ENCODE peak calls at places on chromosomes 3 and 15, in seven cellular contexts. O is lower leg skin; U is right lobe of liver; N is uterus; Q is psoas muscle; C is thoracic aorta; V is naive thymus-derived CD4-positive, alpha-beta T cell. M is an unnamed sample.

GRCh38 chr15:41429003-41429890 is 12.4 kb downstream of the RTF1 start:
- DNase-seq in O (no peak), U (no peak), N (no peak), Q (no peak), C (no peak), V (no peak), M (no peak)

GRCh38 chr3:32488609-32489008 is 14.0 kb downstream of the CMTM6 start:
- DNase-seq in O (no peak), U (no peak), N (no peak), Q (no peak), C (no peak), V (no peak), M (no peak)

GRCh38 chr3:11530153-11530721 is 113.5 kb downstream of the VGLL4 start:
- DNase-seq in O (no peak), U (no peak), N (no peak), Q (no peak), C (no peak), V (no peak), M (peak)

GRCh38 chr3:51024121-51024520 is 349.4 kb downstream of the DOCK3 start:
- DNase-seq in O (no peak), U (no peak), N (no peak), Q (no peak), C (no peak), V (no peak), M (no peak)

GRCh38 chr15:96234109-96234892 is 96.2 kb upstream of the NR2F2 start:
- DNase-seq in O (no peak), U (no peak), N (peak), Q (no peak), C (no peak), V (no peak), M (peak)

GRCh38 chr3:122497425-122497824 is 17.3 kb downstream of the KPNA1 start:
- DNase-seq in O (no peak), U (no peak), N (no peak), Q (no peak), C (no peak), V (peak), M (peak)

GRCh38 chr15:25773248-25773647 is 89.9 kb downstream of the ATP10A start:
- DNase-seq in O (peak), U (no peak), N (no peak), Q (no peak), C (no peak), V (no peak), M (no peak)

GRCh38 chr3:47323431-47324277 is 40.9 kb downstream of the KLHL18 start:
- DNase-seq in O (no peak), U (no peak), N (no peak), Q (no peak), C (no peak), V (no peak), M (peak)

GRCh38 chr15:60932051-60932915 is 296.8 kb downstream of the RORA start:
- DNase-seq in O (peak), U (no peak), N (no peak), Q (peak), C (peak), V (peak), M (peak)

GRCh38 chr15:23648920-23649515 is 1.4 kb upstream of the MAGEL2 start:
- DNase-seq in O (no peak), U (no peak), N (no peak), Q (peak), C (no peak), V (no peak), M (peak)

GRCh38 chr3:195151866-195152526 is 119.0 kb downstream of the XXYLT1 start:
- DNase-seq in O (no peak), U (no peak), N (no peak), Q (no peak), C (no peak), V (no peak), M (peak)

GRCh38 chr3:195148553-195148952 is 122.4 kb downstream of the XXYLT1 start:
- DNase-seq in O (no peak), U (no peak), N (no peak), Q (no peak), C (no peak), V (no peak), M (no peak)

GRCh38 chr3:195149292-195149691 is 121.7 kb downstream of the XXYLT1 start:
- DNase-seq in O (no peak), U (no peak), N (no peak), Q (no peak), C (no peak), V (no peak), M (no peak)

GRCh38 chr3:195151402-195151801 is 119.6 kb downstream of the XXYLT1 start:
- DNase-seq in O (no peak), U (no peak), N (no peak), Q (no peak), C (no peak), V (no peak), M (no peak)

DNA sequence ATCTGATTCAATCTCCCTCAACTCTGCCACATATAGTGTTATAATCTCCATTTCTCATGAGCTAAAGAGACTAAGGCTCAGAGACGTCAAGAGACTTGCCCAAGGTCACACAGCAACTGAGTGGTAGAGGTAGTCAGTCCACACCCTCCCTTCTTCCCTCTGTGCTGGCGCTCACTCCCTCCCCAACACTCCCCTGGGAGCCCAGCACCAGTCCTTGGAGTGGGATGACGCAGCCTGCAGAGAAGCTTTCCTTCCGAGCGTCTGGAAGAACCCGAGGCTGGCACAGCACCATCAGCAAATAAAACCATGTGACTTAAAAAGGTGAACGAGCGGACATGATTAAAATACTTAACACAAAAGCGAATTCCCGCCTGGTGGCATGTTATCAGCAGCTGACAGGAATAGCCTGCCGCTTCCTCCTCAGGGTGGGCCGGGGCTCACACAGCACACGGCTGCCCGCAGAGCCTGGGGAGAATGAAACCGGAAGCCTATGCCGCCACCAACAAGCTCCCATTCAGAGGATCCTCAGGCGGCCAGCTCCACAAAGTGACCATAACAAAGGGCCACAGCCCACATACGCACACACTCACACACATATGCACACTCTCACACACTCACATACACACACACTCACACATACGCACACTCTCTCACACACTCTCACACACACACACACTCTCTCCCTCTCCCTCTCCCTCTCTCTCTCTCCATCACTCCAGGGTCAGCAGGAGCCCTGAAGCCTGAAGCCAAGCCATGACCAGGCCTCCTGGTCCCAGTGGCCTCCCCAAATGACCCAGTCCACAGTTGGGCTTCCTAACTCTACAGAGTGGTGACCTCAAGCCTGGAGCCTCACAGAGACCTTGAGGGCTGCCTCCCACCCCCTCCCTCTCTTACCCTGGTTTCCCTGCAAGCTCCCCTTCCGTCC is 120.5 kb downstream of the XXYLT1 start:
- DNase-seq in O (peak), U (peak), N (peak), Q (peak), C (peak), V (no peak), M (peak)
- H3K4me3 ChIP-seq in O (no peak), U (peak), N (peak), Q (peak), C (peak), V (peak), M (no peak)

GRCh38 chr15:89576417-89576773 is 1.1 kb downstream of the TICRR start:
- DNase-seq in O (no peak), U (no peak), N (no peak), Q (no peak), C (no peak), V (no peak), M (peak)

GRCh38 chr15:89578146-89578545 is 2.9 kb downstream of the TICRR start:
- DNase-seq in O (no peak), U (no peak), N (no peak), Q (no peak), C (no peak), V (no peak), M (no peak)

GRCh38 chr15:89575656-89576416 is 567 bp downstream of the TICRR start:
- DNase-seq in O (no peak), U (no peak), N (no peak), Q (no peak), C (no peak), V (peak), M (peak)

GRCh38 chr15:89575146-89575655 is at the start of gene TICRR:
- DNase-seq in O (peak), U (peak), N (peak), Q (peak), C (peak), V (peak), M (peak)

GRCh38 chr15:89577776-89578115 is 2.5 kb downstream of the TICRR start:
- DNase-seq in O (no peak), U (no peak), N (no peak), Q (no peak), C (no peak), V (no peak), M (no peak)
- H3K4me3 ChIP-seq in O (no peak), U (no peak), N (no peak), Q (no peak), C (no peak), V (no peak), M (peak)

DNA sequence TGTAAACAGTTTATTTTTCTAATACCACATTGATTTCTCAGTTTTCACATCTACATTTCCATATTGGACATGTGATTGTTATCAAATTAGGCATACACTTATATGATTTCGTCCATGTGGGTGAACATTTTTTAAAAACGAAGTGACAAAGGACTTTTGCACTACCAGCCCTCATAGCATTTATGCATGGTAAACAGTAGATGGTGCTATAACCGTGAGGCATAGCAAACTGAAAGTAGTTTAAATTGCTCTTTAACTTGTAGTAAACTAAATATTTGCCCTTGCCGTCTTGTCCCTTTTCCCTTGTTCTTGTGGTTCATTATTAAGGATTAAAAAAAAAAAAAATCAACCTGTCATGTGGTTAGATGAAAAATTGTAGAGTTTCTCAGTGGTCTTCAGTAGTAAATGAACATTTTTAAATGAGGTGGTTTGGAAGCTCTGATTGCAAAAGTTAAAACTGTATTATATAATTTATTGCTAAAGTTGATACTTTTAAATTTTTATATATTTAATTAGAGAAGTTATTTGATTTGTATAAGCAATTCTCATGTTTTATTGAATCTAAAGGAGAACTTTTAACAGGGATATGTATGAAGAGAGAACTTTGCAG is 24.0 kb downstream of the STX19 start:
- DNase-seq in O (no peak), U (no peak), N (no peak), Q (no peak), C (no peak), V (no peak), M (peak)
- H3K4me3 ChIP-seq in O (no peak), U (no peak), N (peak), Q (peak), C (peak), V (no peak), M (no peak)

DNA sequence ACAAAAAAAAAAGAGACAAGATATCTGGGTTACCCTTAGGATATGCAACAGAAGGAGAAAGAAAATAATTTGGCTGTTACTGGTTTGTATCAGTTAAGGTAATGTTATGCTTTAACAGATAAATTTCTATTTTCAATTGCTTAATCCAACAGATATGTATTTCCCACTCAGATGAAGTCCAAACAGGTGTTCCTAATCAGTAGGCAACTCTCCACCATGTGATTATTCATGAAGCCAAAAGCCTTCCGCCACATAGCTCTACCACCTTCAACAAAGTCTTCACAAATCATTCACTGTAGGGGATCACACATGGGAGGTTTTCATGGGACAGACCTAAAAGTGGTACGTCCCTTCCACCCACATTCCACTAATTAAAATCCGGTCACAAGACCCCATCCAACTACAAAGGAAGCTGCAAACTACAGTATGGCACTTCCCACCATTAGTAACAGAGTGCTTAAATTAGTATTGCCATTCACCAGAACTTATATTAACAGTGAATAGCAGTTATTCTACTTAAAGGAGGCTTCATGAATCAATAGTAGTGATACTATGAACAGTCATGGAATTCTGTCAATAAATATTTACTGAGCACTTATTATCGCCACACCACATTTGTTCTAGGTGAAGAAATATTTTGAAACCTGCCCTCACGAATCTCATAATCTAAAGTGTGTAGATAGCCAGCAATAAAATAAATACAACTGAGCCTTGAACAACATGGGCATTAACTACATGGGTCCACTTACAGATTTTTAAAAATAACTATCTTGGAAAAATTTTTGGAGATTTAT is 66.5 kb downstream of the SFMBT1 start:
- DNase-seq in O (no peak), U (no peak), N (no peak), Q (no peak), C (no peak), V (no peak), M (no peak)
- H3K4me3 ChIP-seq in O (no peak), U (no peak), N (no peak), Q (peak), C (no peak), V (no peak), M (no peak)

GRCh38 chr3:82587174-82587573 is 825.7 kb upstream of the GBE1 start:
- DNase-seq in O (no peak), U (no peak), N (no peak), Q (no peak), C (no peak), V (no peak), M (no peak)

GRCh38 chr3:82586414-82586813 is 825.0 kb upstream of the GBE1 start:
- DNase-seq in O (no peak), U (no peak), N (no peak), Q (no peak), C (no peak), V (no peak), M (no peak)

GRCh38 chr3:82581350-82581749 is 819.9 kb upstream of the GBE1 start:
- DNase-seq in O (no peak), U (no peak), N (no peak), Q (no peak), C (no peak), V (no peak), M (no peak)
- H3K4me3 ChIP-seq in O (no peak), U (no peak), N (no peak), Q (no peak), C (no peak), V (no peak), M (no peak)

GRCh38 chr15:85381850-85382751 is 1.7 kb downstream of the AKAP13 start:
- DNase-seq in O (no peak), U (no peak), N (no peak), Q (no peak), C (no peak), V (no peak), M (peak)

GRCh38 chr15:85380860-85381535 is 595 bp downstream of the AKAP13 start:
- DNase-seq in O (peak), U (peak), N (no peak), Q (peak), C (no peak), V (peak), M (no peak)

GRCh38 chr15:85380217-85380859 is at the start of gene AKAP13:
- DNase-seq in O (peak), U (peak), N (peak), Q (peak), C (peak), V (peak), M (peak)

GRCh38 chr15:85383470-85384148 is 3.2 kb downstream of the AKAP13 start:
- DNase-seq in O (no peak), U (no peak), N (no peak), Q (no peak), C (no peak), V (no peak), M (no peak)

DNA sequence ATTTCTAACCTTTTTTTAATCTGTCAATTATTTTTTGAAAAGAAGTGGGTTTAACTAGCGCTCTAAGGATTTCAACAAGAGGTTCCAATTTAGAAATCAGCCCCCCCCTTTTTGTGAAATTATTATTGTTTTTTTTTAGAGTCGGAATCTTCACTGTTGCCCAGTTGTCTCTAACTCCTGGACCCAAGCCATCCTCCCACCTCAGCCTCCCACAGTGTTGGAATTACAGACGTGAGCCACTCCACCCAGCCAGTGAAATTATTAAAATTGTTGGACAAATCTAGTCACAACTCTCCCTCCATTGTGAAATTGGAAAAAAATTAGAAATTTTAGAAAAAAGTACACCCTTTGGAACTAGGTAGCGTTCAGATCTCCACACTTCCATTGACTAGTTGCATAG is 2.5 kb downstream of the AKAP13 start:
- DNase-seq in O (no peak), U (no peak), N (peak), Q (no peak), C (no peak), V (no peak), M (no peak)
- H3K4me3 ChIP-seq in O (no peak), U (no peak), N (peak), Q (no peak), C (no peak), V (no peak), M (peak)

GRCh38 chr3:155428558-155428957 is 135.1 kb upstream of the STRIT1 start:
- DNase-seq in O (no peak), U (no peak), N (no peak), Q (no peak), C (no peak), V (no peak), M (peak)
- H3K4me3 ChIP-seq in O (no peak), U (no peak), N (no peak), Q (no peak), C (no peak), V (no peak), M (no peak)

GRCh38 chr15:31433101-31433500 is 106.5 kb downstream of the KLF13 start:
- DNase-seq in O (no peak), U (no peak), N (no peak), Q (no peak), C (no peak), V (no peak), M (no peak)

GRCh38 chr15:31435891-31436628 is 109.4 kb downstream of the KLF13 start:
- DNase-seq in O (peak), U (no peak), N (no peak), Q (peak), C (no peak), V (peak), M (peak)

GRCh38 chr15:31433574-31433973 is 106.9 kb downstream of the KLF13 start:
- DNase-seq in O (no peak), U (no peak), N (no peak), Q (no peak), C (no peak), V (no peak), M (no peak)

GRCh38 chr15:31435256-31435781 is 108.7 kb downstream of the KLF13 start:
- DNase-seq in O (peak), U (peak), N (peak), Q (peak), C (no peak), V (peak), M (peak)

DNA sequence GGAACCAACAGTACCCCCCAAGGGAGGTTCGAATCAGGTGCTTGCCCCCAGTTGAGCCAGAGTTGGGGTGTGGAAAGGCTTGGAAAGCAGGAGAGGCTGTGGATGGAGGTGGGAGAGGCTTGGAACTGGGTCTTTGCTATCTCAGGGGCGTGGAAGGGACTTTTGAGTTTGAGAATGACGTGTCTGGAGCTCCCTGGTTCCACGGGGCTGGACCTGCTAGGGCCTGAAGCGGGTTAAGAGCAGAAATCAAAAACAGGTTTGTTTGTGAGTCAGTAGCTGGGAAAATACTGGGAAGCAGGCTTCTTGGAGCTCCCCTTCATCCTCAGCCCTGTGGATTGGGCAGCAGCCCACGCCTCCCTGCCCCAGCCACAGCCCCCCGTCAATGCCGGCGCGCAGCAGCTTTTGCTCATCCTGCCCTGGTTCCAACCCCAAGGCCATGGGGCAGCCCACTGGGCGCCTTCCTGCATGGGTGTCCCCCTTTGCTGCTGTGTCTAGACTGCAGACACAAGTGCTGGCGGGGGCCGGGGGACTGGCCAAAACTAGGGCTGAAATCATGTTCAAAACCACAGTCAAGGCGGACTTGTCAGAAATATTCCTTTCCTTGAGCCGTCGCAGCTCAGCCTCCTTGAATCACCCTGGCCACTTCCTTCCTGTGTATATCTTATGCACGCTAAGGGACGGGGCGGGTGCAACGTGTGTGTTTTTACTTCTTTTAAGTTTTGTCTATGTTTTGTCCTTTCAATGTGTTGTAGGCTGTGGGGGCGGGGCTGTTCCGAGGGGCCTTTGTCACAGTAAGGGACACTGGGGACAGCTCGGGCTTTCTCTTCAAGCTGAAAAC is 108.0 kb downstream of the KLF13 start:
- DNase-seq in O (peak), U (peak), N (no peak), Q (peak), C (no peak), V (peak), M (peak)
- H3K4me3 ChIP-seq in O (no peak), U (peak), N (no peak), Q (peak), C (peak), V (peak), M (peak)

GRCh38 chr3:14453841-14454630 is 51.6 kb downstream of the SLC6A6 start:
- DNase-seq in O (no peak), U (no peak), N (no peak), Q (no peak), C (no peak), V (no peak), M (no peak)
- H3K4me3 ChIP-seq in O (no peak), U (no peak), N (no peak), Q (no peak), C (no peak), V (no peak), M (no peak)

GRCh38 chr3:193930247-193930646 is 205.7 kb upstream of the HES1 start:
- DNase-seq in O (no peak), U (no peak), N (no peak), Q (no peak), C (no peak), V (no peak), M (no peak)
- H3K4me3 ChIP-seq in O (no peak), U (no peak), N (no peak), Q (no peak), C (no peak), V (no peak), M (no peak)

M was measured in fibroblast of mammary gland.